ENCODE peak calls at places on chromosome 1, in seven cellular contexts. V is tibial nerve, D is breast epithelium, O is spleen, U is uterus, I is IMR-90, X is stomach. B is an unnamed sample.
A peak's percentile ranks its signal among the peaks of the same experiment; 100 is the strongest.

GRCh38 chr1:158396646-158397045 is 2.6 kb downstream of the OR10T2 start:
- DNase-seq in V (no peak), D (no peak), O (no peak), U (no peak), I (no peak), X (no peak), B (no peak)

GRCh38 chr1:212479188-212479587 is 46.5 kb downstream of the NENF start:
- DNase-seq in V (no peak), D (peak; percentile 30), O (no peak), U (no peak), I (no peak), X (no peak), B (no peak)

GRCh38 chr1:222242492-222242891 is 305.4 kb downstream of the HHIPL2 start:
- DNase-seq in V (no peak), D (no peak), O (no peak), U (no peak), I (no peak), X (no peak), B (no peak)

GRCh38 chr1:203084588-203085527 is 954 bp downstream of the MYOG start:
- DNase-seq in V (no peak), D (no peak), O (peak; percentile 67), U (no peak), I (no peak), X (peak; percentile 25), B (no peak)

GRCh38 chr1:198623920-198624647 is 14.8 kb upstream of the PTPRC start:
- DNase-seq in V (no peak), D (no peak), O (no peak), U (no peak), I (peak; percentile 71), X (no peak), B (no peak)

GRCh38 chr1:167756760-167757405 is 35.1 kb downstream of the MPZL1 start:
- DNase-seq in V (no peak), D (no peak), O (no peak), U (no peak), I (peak; percentile 63), X (no peak), B (no peak)

GRCh38 chr1:6423321-6423999 is 1.1 kb upstream of the ESPN start:
- DNase-seq in V (no peak), D (peak; percentile 80), O (peak; percentile 87), U (no peak), I (no peak), X (peak; percentile 83), B (peak; percentile 75)

GRCh38 chr1:60972841-60973364 is 109.5 kb upstream of the NFIA start:
- DNase-seq in V (no peak), D (no peak), O (no peak), U (no peak), I (peak; percentile 76), X (no peak), B (no peak)

GRCh38 chr1:242209063-242209462 is 210.2 kb upstream of the MAP1LC3C start:
- DNase-seq in V (no peak), D (no peak), O (no peak), U (no peak), I (no peak), X (no peak), B (no peak)

GRCh38 chr1:185316163-185317033 is 645 bp downstream of the IVNS1ABP start:
- DNase-seq in V (peak; percentile 95), D (peak; percentile 85), O (peak; percentile 98), U (peak; percentile 93), I (peak; percentile 88), X (peak; percentile 94), B (peak; percentile 98)
- TF ChIP-seq POLR2A in V (peak; percentile 70), D (no peak), O (no peak), U (peak; percentile 63), I (peak; percentile 89), X (peak; percentile 52), B (no peak)

DNA sequence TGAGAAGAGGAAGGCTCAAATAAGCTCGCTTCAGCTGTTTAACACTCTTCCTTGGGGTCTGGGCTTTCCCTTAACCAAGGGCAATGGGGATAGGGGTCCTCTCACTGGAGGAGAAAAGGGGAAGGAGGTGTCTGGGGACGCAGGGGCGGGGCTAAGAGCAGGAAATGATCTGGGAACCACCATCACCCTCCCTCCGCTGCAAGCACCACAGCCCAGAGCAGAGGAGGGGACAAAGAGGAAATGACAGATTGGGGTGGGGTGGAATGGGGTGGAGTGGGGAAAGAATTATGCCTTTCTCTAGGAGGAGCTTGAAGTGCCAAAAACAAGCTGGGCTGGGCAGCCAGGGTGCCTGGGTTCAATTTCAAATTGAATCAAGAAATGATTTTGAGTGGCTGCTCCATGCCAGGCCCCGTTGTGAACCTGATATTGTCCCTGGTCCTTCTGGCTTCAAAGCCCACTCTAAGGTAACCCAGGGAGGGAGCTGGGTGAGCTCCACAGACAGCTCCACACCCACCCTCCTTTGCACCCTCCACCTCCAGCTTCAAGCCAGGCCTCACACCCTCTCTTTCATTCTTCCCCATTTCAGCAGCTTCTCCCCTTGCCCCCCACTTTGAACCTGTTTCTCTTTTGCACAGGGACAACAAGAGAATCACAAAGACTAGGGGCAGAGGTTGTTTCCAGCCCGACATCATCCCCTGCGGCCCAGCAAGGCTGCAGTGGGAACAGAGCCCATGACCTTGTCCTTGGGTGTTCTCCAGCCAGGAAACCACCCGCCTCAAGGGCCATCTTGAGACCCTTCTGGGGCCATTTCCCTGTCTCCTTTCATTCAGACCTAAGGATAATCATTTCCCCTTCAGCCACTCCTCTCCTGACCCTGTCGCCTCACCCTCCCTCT is 1.1 kb downstream of the ARHGAP30 start:
- DNase-seq in V (peak; percentile 49), D (no peak), O (peak; percentile 95), U (no peak), I (no peak), X (peak; percentile 62), B (peak; percentile 69)
- H3K27ac ChIP-seq in V (peak overlapping the region; percentile 16), D (peak overlapping the region; percentile 74), O (peak overlapping the region; percentile 95), U (no peak overlapping the region), I (no peak overlapping the region), X (peak overlapping the region; percentile 26), B (peak overlapping the region; percentile 71)

GRCh38 chr1:63701187-63701586 is 72.6 kb upstream of the ROR1 start:
- DNase-seq in V (no peak), D (no peak), O (no peak), U (no peak), I (no peak), X (peak; percentile 80), B (no peak)

GRCh38 chr1:63703661-63704060 is 70.2 kb upstream of the ROR1 start:
- DNase-seq in V (no peak), D (no peak), O (no peak), U (no peak), I (no peak), X (no peak), B (no peak)

GRCh38 chr1:63693956-63694607 is 79.7 kb upstream of the ROR1 start:
- DNase-seq in V (no peak), D (no peak), O (no peak), U (no peak), I (peak; percentile 52), X (no peak), B (no peak)

GRCh38 chr1:63698001-63698838 is 75.6 kb upstream of the ROR1 start:
- DNase-seq in V (no peak), D (no peak), O (no peak), U (no peak), I (peak; percentile 33), X (peak; percentile 67), B (no peak)
- H3K4me1 ChIP-seq in V (no peaks in the 10 kb centered on the region), D (no peaks in the 10 kb centered on the region), O (no peaks in the 10 kb centered on the region), U (no peaks in the 10 kb centered on the region), I (peaks cover 3% of the 10 kb centered on the region), X (peaks cover 10% of the 10 kb centered on the region), B (no peaks in the 10 kb centered on the region)

GRCh38 chr1:150562384-150563339 is 13.5 kb downstream of the ADAMTSL4 start:
- DNase-seq in V (no peak), D (no peak), O (peak; percentile 92), U (no peak), I (no peak), X (peak; percentile 51), B (no peak)
- TF ChIP-seq POLR2A in V (no peak), D (no peak), O (no peak), U (no peak), I (peak; percentile 15), X (no peak), B (no peak)